ENCODE peak calls at places on chromosomes 1 and 21, in six cellular contexts. One of them, this sample, is unnamed. For H3K4me1 and H3K9me3, the result is how much of the 10 kb centered on the place peaks cover.

GRCh38 chr1:3402258-3403010 is 52.0 kb upstream of the ARHGEF16 start:
- DNase-seq in stomach: no peak
- DNase-seq in heart left ventricle: no peak
- DNase-seq in HCT116: no peak
- DNase-seq in ovary: no peak
- DNase-seq in body of pancreas: no peak
- DNase-seq in this sample: no peak

GRCh38 chr1:178539291-178539690 is 26.4 kb downstream of the TEX35 start:
- DNase-seq in stomach: no peak
- DNase-seq in heart left ventricle: no peak
- DNase-seq in HCT116: no peak
- DNase-seq in ovary: peak
- DNase-seq in body of pancreas: no peak
- DNase-seq in this sample: no peak

GRCh38 chr21:30216041-30216723 is at the start of gene CLDN8:
- DNase-seq in stomach: no peak
- DNase-seq in heart left ventricle: no peak
- DNase-seq in HCT116: no peak
- DNase-seq in ovary: no peak
- DNase-seq in body of pancreas: peak
- DNase-seq in this sample: no peak

GRCh38 chr1:29465755-29466154 is 229.4 kb downstream of the PTPRU start:
- DNase-seq in stomach: no peak
- DNase-seq in heart left ventricle: no peak
- DNase-seq in HCT116: no peak
- DNase-seq in ovary: no peak
- DNase-seq in body of pancreas: no peak
- DNase-seq in this sample: no peak

GRCh38 chr1:43270421-43271095 is 775 bp downstream of the TMEM125 start:
- DNase-seq in stomach: peak
- DNase-seq in heart left ventricle: no peak
- DNase-seq in HCT116: peak
- DNase-seq in ovary: peak
- DNase-seq in body of pancreas: peak
- DNase-seq in this sample: peak

GRCh38 chr1:7871136-7871535 is 18.3 kb upstream of the UTS2 start:
- DNase-seq in stomach: no peak
- DNase-seq in heart left ventricle: no peak
- DNase-seq in HCT116: no peak
- DNase-seq in ovary: no peak
- DNase-seq in body of pancreas: no peak
- DNase-seq in this sample: no peak

GRCh38 chr21:44458971-44459711 is 3.8 kb downstream of the LRRC3 start:
- DNase-seq in stomach: no peak
- DNase-seq in heart left ventricle: no peak
- DNase-seq in HCT116: no peak
- DNase-seq in ovary: no peak
- DNase-seq in body of pancreas: no peak
- DNase-seq in this sample: no peak

GRCh38 chr1:182181167-182181572 is 119.7 kb upstream of the ZNF648 start:
- DNase-seq in stomach: peak
- DNase-seq in heart left ventricle: no peak
- DNase-seq in HCT116: peak
- DNase-seq in ovary: no peak
- DNase-seq in body of pancreas: peak
- DNase-seq in this sample: no peak

GRCh38 chr1:151975311-151976014 is 18.2 kb downstream of the S100A10 start:
- DNase-seq in stomach: no peak
- DNase-seq in heart left ventricle: no peak
- DNase-seq in HCT116: no peak
- DNase-seq in ovary: no peak
- DNase-seq in body of pancreas: no peak
- DNase-seq in this sample: no peak

GRCh38 chr1:62746809-62747138 is 37.2 kb upstream of the ATG4C start:
- DNase-seq in stomach: no peak
- DNase-seq in heart left ventricle: no peak
- DNase-seq in HCT116: no peak
- DNase-seq in ovary: no peak
- DNase-seq in body of pancreas: no peak
- DNase-seq in this sample: no peak

GRCh38 chr1:237042467-237042891 is 495 bp downstream of the RYR2 start:
- DNase-seq in stomach: no peak
- DNase-seq in heart left ventricle: no peak
- DNase-seq in HCT116: no peak
- DNase-seq in ovary: peak
- DNase-seq in body of pancreas: no peak
- DNase-seq in this sample: no peak

GRCh38 chr21:30168086-30168485 is 1.5 kb upstream of the CLDN17 start:
- DNase-seq in stomach: no peak
- DNase-seq in heart left ventricle: no peak
- DNase-seq in HCT116: no peak
- DNase-seq in ovary: no peak
- DNase-seq in body of pancreas: no peak
- DNase-seq in this sample: no peak

GRCh38 chr1:42931108-42931539 is 27.5 kb downstream of the SLC2A1 start:
- DNase-seq in stomach: no peak
- DNase-seq in heart left ventricle: no peak
- DNase-seq in HCT116: no peak
- DNase-seq in ovary: no peak
- DNase-seq in body of pancreas: peak
- DNase-seq in this sample: peak

GRCh38 chr1:159132271-159132881 is 39.0 kb upstream of the CADM3 start:
- DNase-seq in stomach: peak
- DNase-seq in heart left ventricle: peak
- DNase-seq in HCT116: peak
- DNase-seq in ovary: peak
- DNase-seq in body of pancreas: peak
- DNase-seq in this sample: peak

GRCh38 chr1:50720457-50721053 is 239.5 kb downstream of the FAF1 start:
- DNase-seq in stomach: no peak
- DNase-seq in heart left ventricle: no peak
- DNase-seq in HCT116: no peak
- DNase-seq in ovary: no peak
- DNase-seq in body of pancreas: no peak
- DNase-seq in this sample: no peak

GRCh38 chr1:26529405-26529654 is 231 bp upstream of the RPS6KA1 start:
- DNase-seq in stomach: no peak
- DNase-seq in heart left ventricle: no peak
- DNase-seq in HCT116: no peak
- DNase-seq in ovary: no peak
- DNase-seq in body of pancreas: no peak
- DNase-seq in this sample: no peak

GRCh38 chr1:202287196-202287595 is 54.5 kb downstream of the UBE2T start:
- DNase-seq in stomach: no peak
- DNase-seq in heart left ventricle: no peak
- DNase-seq in HCT116: no peak
- DNase-seq in ovary: no peak
- DNase-seq in body of pancreas: no peak
- DNase-seq in this sample: no peak

GRCh38 chr1:117952386-117952785 is 22.8 kb downstream of the WDR3 start:
- DNase-seq in stomach: no peak
- DNase-seq in heart left ventricle: no peak
- DNase-seq in HCT116: no peak
- DNase-seq in ovary: no peak
- DNase-seq in body of pancreas: no peak
- DNase-seq in this sample: no peak

GRCh38 chr1:93255222-93256079 is 74.9 kb downstream of the CCDC18 start:
- DNase-seq in stomach: no peak
- DNase-seq in heart left ventricle: no peak
- DNase-seq in HCT116: no peak
- DNase-seq in ovary: no peak
- DNase-seq in body of pancreas: no peak
- DNase-seq in this sample: no peak

GRCh38 chr1:52534928-52535764 is 17.7 kb downstream of the TUT4 start:
- DNase-seq in stomach: no peak
- DNase-seq in heart left ventricle: no peak
- DNase-seq in HCT116: no peak
- DNase-seq in ovary: no peak
- DNase-seq in body of pancreas: no peak
- DNase-seq in this sample: no peak

GRCh38 chr1:167650266-167651160 is 20.5 kb downstream of the RCSD1 start:
- DNase-seq in stomach: no peak
- DNase-seq in heart left ventricle: peak
- DNase-seq in HCT116: no peak
- DNase-seq in ovary: no peak
- DNase-seq in body of pancreas: no peak
- DNase-seq in this sample: peak

GRCh38 chr1:32208891-32209309 is at the start of gene DCDC2B:
- DNase-seq in stomach: peak
- DNase-seq in heart left ventricle: peak
- DNase-seq in HCT116: no peak
- DNase-seq in ovary: no peak
- DNase-seq in body of pancreas: peak
- DNase-seq in this sample: peak

GRCh38 chr1:111857251-111857651 is 101.5 kb downstream of the DDX20 start:
- DNase-seq in stomach: no peak
- DNase-seq in heart left ventricle: no peak
- DNase-seq in HCT116: no peak
- DNase-seq in ovary: no peak
- DNase-seq in body of pancreas: peak
- DNase-seq in this sample: no peak

GRCh38 chr1:40823971-40824370 is 38.2 kb downstream of the CITED4 start:
- DNase-seq in stomach: no peak
- DNase-seq in heart left ventricle: no peak
- DNase-seq in HCT116: no peak
- DNase-seq in ovary: no peak
- DNase-seq in body of pancreas: no peak
- DNase-seq in this sample: no peak

GRCh38 chr1:40823345-40823744 is 38.8 kb downstream of the CITED4 start:
- DNase-seq in stomach: no peak
- DNase-seq in heart left ventricle: no peak
- DNase-seq in HCT116: no peak
- DNase-seq in ovary: no peak
- DNase-seq in body of pancreas: no peak
- DNase-seq in this sample: no peak

GRCh38 chr1:40824591-40825429 is 37.4 kb downstream of the CITED4 start:
- DNase-seq in stomach: no peak
- DNase-seq in heart left ventricle: no peak
- DNase-seq in HCT116: no peak
- DNase-seq in ovary: no peak
- DNase-seq in body of pancreas: no peak
- DNase-seq in this sample: no peak

GRCh38 chr1:40822890-40823289 is 39.3 kb downstream of the CITED4 start:
- DNase-seq in stomach: no peak
- DNase-seq in heart left ventricle: no peak
- DNase-seq in HCT116: no peak
- DNase-seq in ovary: no peak
- DNase-seq in body of pancreas: no peak
- DNase-seq in this sample: no peak

DNA sequence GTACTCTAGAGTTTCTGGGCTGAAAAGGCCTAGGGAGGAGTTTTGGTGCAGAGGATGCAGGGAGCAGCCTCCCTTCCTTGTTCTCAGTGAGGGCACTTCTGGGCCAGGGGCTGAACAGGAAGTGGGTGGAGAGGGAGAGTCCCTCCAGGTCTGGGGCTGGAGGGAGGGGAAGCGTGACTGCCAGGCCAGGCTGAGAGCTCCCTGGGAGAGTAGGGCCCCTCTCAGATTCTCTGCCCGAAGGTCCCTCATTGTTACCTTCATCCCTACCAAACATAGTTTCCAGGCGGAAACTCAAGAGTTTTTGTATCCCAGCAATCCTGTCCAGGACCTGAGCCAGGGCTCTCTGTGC is 36.8 kb downstream of the CITED4 start:
- DNase-seq in stomach: no peak
- DNase-seq in heart left ventricle: no peak
- DNase-seq in HCT116: no peak
- DNase-seq in ovary: no peak
- DNase-seq in body of pancreas: peak
- DNase-seq in this sample: no peak
- H3K4me1 ChIP-seq in stomach: under half
- H3K4me1 ChIP-seq in heart left ventricle: under half
- H3K4me1 ChIP-seq in HCT116: under half
- H3K4me1 ChIP-seq in ovary: under half
- H3K4me1 ChIP-seq in body of pancreas: under half
- H3K4me1 ChIP-seq in this sample: under half

GRCh38 chr1:91024501-91025119 is 2.8 kb upstream of the ZNF644 start:
- DNase-seq in stomach: no peak
- DNase-seq in heart left ventricle: no peak
- DNase-seq in HCT116: no peak
- DNase-seq in ovary: no peak
- DNase-seq in body of pancreas: no peak
- DNase-seq in this sample: no peak
- TF ChIP-seq POLR2A in stomach: no peak
- TF ChIP-seq POLR2A in heart left ventricle: no peak
- TF ChIP-seq POLR2A in HCT116: no peak
- TF ChIP-seq POLR2A in ovary: no peak
- TF ChIP-seq POLR2A in body of pancreas: no peak
- TF ChIP-seq POLR2A in this sample: no peak

DNA sequence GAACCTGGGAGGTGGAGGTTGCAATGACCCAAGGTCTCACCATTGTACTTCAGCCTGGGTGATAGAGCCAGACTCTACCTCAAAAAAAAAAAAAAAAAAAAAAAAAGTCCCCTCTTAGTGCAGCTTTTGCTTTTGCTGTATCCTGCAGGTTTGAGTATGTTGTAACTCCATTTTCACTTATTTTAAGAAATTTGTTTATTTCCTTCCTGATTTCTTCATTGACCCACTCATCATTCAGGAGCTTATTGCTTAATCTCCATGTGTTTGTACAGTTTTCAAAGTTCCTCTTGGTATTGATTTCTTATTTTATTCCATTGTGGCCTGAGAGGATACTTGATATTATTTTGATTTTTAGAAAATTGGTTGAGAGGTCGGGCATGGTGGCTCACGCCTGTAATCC is 50.9 kb upstream of the AK4 start:
- DNase-seq in stomach: no peak
- DNase-seq in heart left ventricle: no peak
- DNase-seq in HCT116: no peak
- DNase-seq in ovary: no peak
- DNase-seq in body of pancreas: no peak
- DNase-seq in this sample: no peak
- H3K9me3 ChIP-seq in stomach: under half
- H3K9me3 ChIP-seq in heart left ventricle: under half
- H3K9me3 ChIP-seq in HCT116: under half
- H3K9me3 ChIP-seq in ovary: under half
- H3K9me3 ChIP-seq in body of pancreas: under half
- H3K9me3 ChIP-seq in this sample: under half

GRCh38 chr1:41482906-41483895 is 1.3 kb downstream of the EDN2 start:
- DNase-seq in stomach: no peak
- DNase-seq in heart left ventricle: no peak
- DNase-seq in HCT116: no peak
- DNase-seq in ovary: peak
- DNase-seq in body of pancreas: no peak
- DNase-seq in this sample: peak

GRCh38 chr1:41485605-41486004 is 1.1 kb upstream of the EDN2 start:
- DNase-seq in stomach: no peak
- DNase-seq in heart left ventricle: no peak
- DNase-seq in HCT116: no peak
- DNase-seq in ovary: peak
- DNase-seq in body of pancreas: no peak
- DNase-seq in this sample: peak

GRCh38 chr1:41486053-41486891 is 1.8 kb upstream of the EDN2 start:
- DNase-seq in stomach: no peak
- DNase-seq in heart left ventricle: no peak
- DNase-seq in HCT116: no peak
- DNase-seq in ovary: peak
- DNase-seq in body of pancreas: peak
- DNase-seq in this sample: peak

GRCh38 chr1:41483960-41484844 is at the start of gene EDN2:
- DNase-seq in stomach: peak
- DNase-seq in heart left ventricle: peak
- DNase-seq in HCT116: no peak
- DNase-seq in ovary: peak
- DNase-seq in body of pancreas: peak
- DNase-seq in this sample: no peak

GRCh38 chr1:41484881-41485280 is 398 bp upstream of the EDN2 start:
- DNase-seq in stomach: no peak
- DNase-seq in heart left ventricle: no peak
- DNase-seq in HCT116: no peak
- DNase-seq in ovary: no peak
- DNase-seq in body of pancreas: no peak
- DNase-seq in this sample: no peak
- H3K4me1 ChIP-seq in stomach: half or more
- H3K4me1 ChIP-seq in heart left ventricle: under half
- H3K4me1 ChIP-seq in HCT116: under half
- H3K4me1 ChIP-seq in ovary: under half
- H3K4me1 ChIP-seq in body of pancreas: half or more
- H3K4me1 ChIP-seq in this sample: under half